ENCODE peak calls at places on chromosome 17, in five cellular contexts. A is ovary, Q is T-cell, L is natural killer cell, J is iris pigment epithelial cell. M is an unnamed sample.
A peak's percentile ranks its signal among the peaks of the same experiment; 100 is the strongest.

GRCh38 chr17:28141333-28141732 is 98.9 kb downstream of the NLK start:
- DNase-seq in A (no peak), Q (no peak), L (no peak), J (no peak), M (no peak)

GRCh38 chr17:71986886-71987285 is 133.9 kb upstream of the SOX9 start:
- DNase-seq in A (no peak), Q (no peak), L (no peak), J (no peak), M (no peak)

GRCh38 chr17:38749222-38750043 is 1.3 kb upstream of the PCGF2 start:
- DNase-seq in A (peak; percentile 88), Q (no peak), L (no peak), J (peak; percentile 63), M (peak; percentile 90)

GRCh38 chr17:66691644-66692500 is 143.0 kb upstream of the CACNG5 start:
- DNase-seq in A (no peak), Q (no peak), L (peak; percentile 23), J (peak; percentile 62), M (no peak)

GRCh38 chr17:47225436-47225858 is 16.3 kb downstream of the MYL4 start:
- DNase-seq in A (no peak), Q (no peak), L (no peak), J (peak; percentile 90), M (no peak)

GRCh38 chr17:71633391-71633849 is 487.4 kb upstream of the SOX9 start:
- DNase-seq in A (no peak), Q (no peak), L (no peak), J (peak; percentile 90), M (no peak)

GRCh38 chr17:67520282-67520906 is 143.3 kb downstream of the PITPNC1 start:
- DNase-seq in A (no peak), Q (no peak), L (no peak), J (peak; percentile 47), M (no peak)

GRCh38 chr17:1703063-1703462 is 7.1 kb downstream of the TLCD2 start:
- DNase-seq in A (no peak), Q (no peak), L (no peak), J (no peak), M (peak; percentile 22)

GRCh38 chr17:76166168-76166567 is 25.1 kb upstream of the FOXJ1 start:
- DNase-seq in A (no peak), Q (no peak), L (no peak), J (no peak), M (no peak)

GRCh38 chr17:1474402-1475189 is 17.9 kb downstream of the MYO1C start:
- DNase-seq in A (no peak), Q (no peak), L (no peak), J (no peak), M (no peak)

GRCh38 chr17:77120866-77121265 is 19.9 kb upstream of the SEC14L1 start:
- DNase-seq in A (no peak), Q (no peak), L (no peak), J (no peak), M (peak; percentile 59)